ENCODE peak calls at places on chromosomes 16 and 17, in nine cellular contexts. E is thoracic aorta; B is IMR-90; X is body of pancreas; V is Panc1; K is keratinocyte; Y is astrocyte; G is psoas muscle; S is CD4-positive, CD25-positive, alpha-beta regulatory T cell. H is an unnamed sample. For H3K4me1, the result is how much of the 10 kb centered on the place peaks cover.

GRCh38 chr17:46044286-46044928 is 45.4 kb downstream of the STH start:
- DNase-seq in E (peak), B (peak), X (peak), V (peak), K (no peak), Y (peak), G (peak), S (peak), H (peak)

GRCh38 chr16:85303354-85303883 is 191.1 kb upstream of the CIBAR2 start:
- DNase-seq in E (no peak), B (no peak), X (peak), V (peak), K (no peak), Y (no peak), G (peak), S (peak), H (peak)

GRCh38 chr17:81909966-81910839 is 996 bp downstream of the PCYT2 start:
- DNase-seq in E (no peak), B (no peak), X (peak), V (no peak), K (no peak), Y (no peak), G (no peak), S (no peak), H (no peak)

GRCh38 chr16:20952144-20952797 is 51.7 kb downstream of the LYRM1 start:
- DNase-seq in E (no peak), B (no peak), X (no peak), V (no peak), K (no peak), Y (no peak), G (no peak), S (no peak), H (no peak)

GRCh38 chr17:38676706-38677504 is 2.1 kb upstream of the EPOP start:
- DNase-seq in E (peak), B (peak), X (peak), V (peak), K (peak), Y (peak), G (peak), S (peak), H (peak)

GRCh38 chr17:28381141-28381825 is 9.8 kb downstream of the SARM1 start:
- DNase-seq in E (no peak), B (no peak), X (no peak), V (no peak), K (no peak), Y (no peak), G (no peak), S (peak), H (peak)

GRCh38 chr17:75487351-75488070 is 27.8 kb downstream of the CASKIN2 start:
- DNase-seq in E (no peak), B (no peak), X (no peak), V (no peak), K (no peak), Y (no peak), G (peak), S (peak), H (no peak)

GRCh38 chr16:4746991-4747574 is 12.7 kb downstream of the DNAAF8 start:
- DNase-seq in E (no peak), B (no peak), X (no peak), V (no peak), K (no peak), Y (no peak), G (no peak), S (no peak), H (no peak)

GRCh38 chr17:55348749-55349354 is 72.8 kb downstream of the MMD start:
- DNase-seq in E (no peak), B (peak), X (peak), V (peak), K (no peak), Y (peak), G (peak), S (peak), H (peak)

GRCh38 chr17:7586673-7587419 is 3.0 kb downstream of the SOX15 start:
- DNase-seq in E (no peak), B (no peak), X (peak), V (no peak), K (no peak), Y (no peak), G (no peak), S (no peak), H (no peak)

GRCh38 chr17:31388351-31388750 is 3.1 kb upstream of the RAB11FIP4 start:
- DNase-seq in E (no peak), B (no peak), X (no peak), V (no peak), K (no peak), Y (no peak), G (no peak), S (no peak), H (no peak)

GRCh38 chr17:5210091-5210490 is 18.4 kb upstream of the ZNF594 start:
- DNase-seq in E (no peak), B (no peak), X (no peak), V (no peak), K (no peak), Y (no peak), G (no peak), S (no peak), H (no peak)

GRCh38 chr17:62611308-62611707 is 16.2 kb upstream of the MRC2 start:
- DNase-seq in E (no peak), B (no peak), X (no peak), V (no peak), K (no peak), Y (no peak), G (no peak), S (peak), H (no peak)
- H3K27ac ChIP-seq in E (no peak), B (no peak), X (no peak), V (no peak), K (no peak), Y (no peak), G (no peak), S (peak), H (no peak)

DNA sequence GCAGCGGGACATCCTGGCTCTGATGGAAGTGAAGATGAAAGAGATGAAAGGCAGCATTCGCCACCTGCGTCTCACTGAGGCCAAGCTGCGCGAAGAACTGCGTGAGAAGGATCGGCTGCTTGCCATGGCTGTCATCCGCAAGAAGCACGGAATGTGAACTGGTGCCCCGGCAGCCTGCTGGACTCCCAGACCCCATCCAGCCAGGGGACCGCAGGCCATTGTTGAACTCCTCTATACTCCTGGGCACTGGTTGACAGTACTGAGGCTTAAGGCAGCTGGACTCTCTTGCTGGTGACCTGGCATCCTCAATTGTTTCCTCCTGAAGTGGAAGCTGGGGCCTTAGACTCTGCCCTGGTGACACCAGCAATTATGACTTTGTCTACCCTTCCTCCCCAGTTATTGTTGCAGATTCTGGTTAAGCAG is 1.2 kb downstream of the THAP11 start:
- DNase-seq in E (no peak), B (peak), X (no peak), V (no peak), K (no peak), Y (no peak), G (no peak), S (no peak), H (no peak)
- H3K4me1 ChIP-seq in E (under half), B (under half), X (half or more), V (under half), K (half or more), Y (under half), G (under half), S (half or more), H (under half)

GRCh38 chr16:69405326-69405725 is 19.1 kb upstream of the CYB5B start:
- DNase-seq in E (no peak), B (no peak), X (no peak), V (no peak), K (no peak), Y (no peak), G (no peak), S (no peak), H (no peak)
- H3K27ac ChIP-seq in E (no peak), B (no peak), X (no peak), V (peak), K (peak), Y (no peak), G (no peak), S (no peak), H (no peak)

DNA sequence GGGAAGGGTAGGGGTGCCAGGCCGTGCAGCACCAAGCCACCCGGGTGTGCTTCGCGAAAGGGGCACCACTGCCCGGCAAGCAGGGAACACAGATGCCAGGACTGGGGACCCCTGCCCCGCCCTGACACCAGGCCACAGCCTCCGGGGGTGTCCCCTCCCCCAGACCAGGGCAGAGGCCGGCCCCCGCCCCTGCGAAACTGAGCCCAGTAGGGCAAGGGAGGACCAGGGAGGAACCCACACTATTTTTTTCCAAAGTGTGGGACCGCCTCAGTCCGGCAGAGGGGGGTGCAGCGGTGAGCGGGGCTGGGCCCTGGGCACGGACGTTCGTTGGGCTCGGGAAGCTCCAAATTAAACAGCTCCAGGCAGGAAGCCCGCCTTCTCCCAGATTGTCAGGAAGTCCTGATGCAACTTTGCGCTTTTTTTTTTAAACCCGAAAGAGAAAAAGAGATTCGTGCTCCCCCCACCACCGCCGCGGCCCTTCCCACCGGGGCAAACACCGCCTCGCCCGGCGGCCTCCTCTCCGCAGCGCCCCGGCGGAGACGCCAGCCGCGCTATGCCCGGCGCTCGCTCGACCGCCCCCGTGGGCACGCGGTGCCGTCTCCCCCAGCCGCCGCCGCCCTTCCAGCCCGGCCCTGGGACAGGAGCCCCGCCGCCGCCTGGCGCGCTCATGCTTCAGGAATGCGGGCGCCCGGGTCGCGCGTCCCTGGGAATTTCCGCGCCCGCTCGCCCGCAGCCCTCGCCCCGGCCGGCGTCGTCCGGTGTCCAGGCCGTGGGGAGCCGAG is 755 bp downstream of the PIEZO1 start:
- DNase-seq in E (no peak), B (peak), X (peak), V (no peak), K (no peak), Y (peak), G (peak), S (peak), H (peak)
- H3K4me1 ChIP-seq in E (under half), B (under half), X (under half), V (under half), K (under half), Y (half or more), G (under half), S (half or more), H (under half)

DNA sequence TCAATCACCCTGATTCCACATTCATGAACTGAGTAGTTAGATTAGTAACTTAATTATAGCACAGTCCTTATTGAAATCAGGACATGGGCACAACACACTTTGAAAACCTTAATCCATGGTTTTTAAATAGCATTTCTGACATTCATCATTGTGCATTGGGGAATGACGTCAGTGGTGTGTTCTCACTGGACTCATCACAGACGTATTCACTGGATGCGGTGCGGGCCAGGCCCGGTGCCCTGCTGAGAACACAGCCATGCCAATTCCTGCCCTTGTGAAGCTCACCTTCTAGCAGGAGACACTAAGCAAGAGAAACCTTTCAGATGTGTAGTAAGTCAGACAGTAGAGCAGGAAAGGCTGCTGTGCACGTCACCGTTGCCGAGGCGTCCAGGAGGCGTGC is 12.8 kb downstream of the BANP start:
- DNase-seq in E (no peak), B (no peak), X (no peak), V (no peak), K (no peak), Y (peak), G (no peak), S (no peak), H (no peak)
- H3K27ac ChIP-seq in E (no peak), B (no peak), X (no peak), V (no peak), K (peak), Y (peak), G (peak), S (peak), H (peak)

GRCh38 chr16:11797166-11797956 is at the start of gene ZC3H7A:
- DNase-seq in E (peak), B (peak), X (peak), V (peak), K (peak), Y (peak), G (peak), S (peak), H (peak)
- H3K4me1 ChIP-seq in E (under half), B (under half), X (half or more), V (under half), K (under half), Y (under half), G (half or more), S (half or more), H (under half)

GRCh38 chr17:69220098-69220497 is 8.5 kb downstream of the ABCA10 start:
- DNase-seq in E (no peak), B (no peak), X (no peak), V (no peak), K (no peak), Y (no peak), G (no peak), S (no peak), H (no peak)
- H3K27ac ChIP-seq in E (no peak), B (no peak), X (no peak), V (no peak), K (no peak), Y (no peak), G (no peak), S (no peak), H (no peak)

DNA sequence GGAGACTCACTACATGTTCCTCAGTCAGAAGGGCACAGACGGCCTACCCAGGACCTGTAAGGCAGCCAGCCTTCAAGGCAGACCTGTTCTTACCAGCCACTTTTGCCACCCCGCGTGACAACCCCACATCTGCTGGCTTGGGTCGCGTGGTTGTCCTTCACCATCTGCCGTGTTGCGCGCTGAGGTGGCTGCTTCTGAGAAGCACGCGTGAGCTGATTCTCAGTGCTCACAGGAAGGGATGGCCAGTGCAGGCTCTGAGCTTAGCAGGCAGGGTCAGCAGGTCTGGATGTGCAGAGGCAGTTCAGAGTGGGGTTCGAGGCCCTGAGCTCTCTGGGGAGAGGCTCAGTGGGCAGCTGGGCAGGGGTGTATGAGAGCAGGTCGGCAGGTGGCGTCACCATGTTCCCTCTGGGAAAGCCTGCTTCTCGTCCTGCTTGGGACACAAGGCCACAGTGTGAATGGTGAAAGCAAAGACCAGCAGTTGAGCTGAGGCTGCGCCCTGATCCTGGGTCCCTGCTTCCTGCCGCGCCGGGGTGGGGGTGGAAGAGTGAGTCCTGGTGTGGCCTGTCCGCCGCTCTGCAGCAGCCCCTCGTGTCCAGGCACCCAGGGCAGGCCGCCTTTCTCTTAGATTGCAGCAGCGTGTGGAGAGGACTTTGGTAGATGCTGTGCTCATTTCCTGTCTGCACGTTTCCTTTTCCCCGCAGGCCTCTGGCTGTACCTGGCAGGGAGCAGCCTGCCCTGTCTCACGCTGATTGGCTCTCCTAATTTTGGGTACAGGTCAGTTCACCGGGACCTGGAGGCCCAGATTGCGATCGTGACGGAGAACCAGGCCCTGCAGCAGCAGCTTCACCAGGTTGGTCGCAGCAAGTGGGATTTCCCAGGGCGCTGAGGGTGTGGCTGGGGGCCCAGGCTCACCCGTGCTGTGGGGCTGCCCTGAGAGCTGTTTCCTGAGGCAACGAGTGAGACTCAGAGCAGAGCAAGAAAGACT is 36.0 kb downstream of the PGS1 start:
- DNase-seq in E (no peak), B (no peak), X (no peak), V (no peak), K (no peak), Y (no peak), G (no peak), S (peak), H (no peak)
- H3K4me1 ChIP-seq in E (under half), B (under half), X (under half), V (under half), K (under half), Y (under half), G (half or more), S (under half), H (half or more)

H was measured in lung.